ENCODE peak calls at places on chromosomes 1 and 21, in five cellular contexts. Q, L, J, V and P are unnamed samples.
A peak's percentile ranks its signal among the peaks of the same experiment; 100 is the strongest.

GRCh38 chr1:230682882-230683610 is 30.9 kb downstream of the AGT start:
- DNase-seq in J (no peak), L (no peak), Q (no peak), V (no peak), P (no peak)

GRCh38 chr1:151370211-151370911 is 2.1 kb downstream of the SELENBP1 start:
- DNase-seq in V (no peak), Q (peak; percentile 25), L (no peak), J (no peak), P (no peak)

GRCh38 chr1:153985984-153986761 is at the start of gene RAB13:
- DNase-seq in L (no peak), J (peak; percentile 96), V (no peak), Q (peak; percentile 88), P (no peak)

GRCh38 chr1:38962560-38962959 is 20.9 kb upstream of the RHBDL2 start:
- DNase-seq in J (no peak), Q (no peak), L (no peak), V (no peak), P (no peak)

GRCh38 chr1:159211331-159212136 is 6.9 kb downstream of the ACKR1 start:
- DNase-seq in L (peak; percentile 27), Q (peak; percentile 33), V (peak; percentile 24), J (peak; percentile 88), P (no peak)

GRCh38 chr1:20284625-20285024 is 6.0 kb upstream of the VWA5B1 start:
- DNase-seq in Q (no peak), J (no peak), V (no peak), L (no peak), P (no peak)

GRCh38 chr1:41503507-41504125 is 19.1 kb upstream of the EDN2 start:
- DNase-seq in V (no peak), J (peak; percentile 61), L (no peak), Q (no peak), P (no peak)

GRCh38 chr1:36109041-36109679 is 15.9 kb downstream of the COL8A2 start:
- DNase-seq in Q (no peak), L (peak; percentile 65), J (no peak), V (no peak), P (peak; percentile 22)

GRCh38 chr1:23367451-23367790 is 2.2 kb downstream of the ZNF436 start:
- DNase-seq in V (no peak), L (no peak), J (no peak), Q (no peak), P (no peak)

GRCh38 chr21:35231115-35231514 is 182.0 kb upstream of the RUNX1 start:
- DNase-seq in V (no peak), Q (no peak), J (no peak), L (no peak), P (no peak)

GRCh38 chr21:45972716-45973474 is 8.7 kb upstream of the COL6A1 start:
- DNase-seq in V (no peak), J (peak; percentile 80), L (no peak), Q (peak; percentile 87), P (no peak)

GRCh38 chr1:184156521-184157395 is 105.2 kb downstream of the TSEN15 start:
- DNase-seq in J (peak; percentile 72), V (no peak), Q (no peak), L (no peak), P (no peak)

GRCh38 chr1:225652726-225653462 is at the start of gene ENAH:
- DNase-seq in L (peak; percentile 21), J (peak; percentile 91), V (no peak), Q (peak; percentile 87), P (peak; percentile 32)

GRCh38 chr1:153697191-153697872 is 18.8 kb downstream of the NPR1 start:
- DNase-seq in V (no peak), Q (peak; percentile 73), J (peak; percentile 91), L (no peak), P (no peak)

GRCh38 chr21:15007716-15008296 is 57.0 kb downstream of the NRIP1 start:
- DNase-seq in L (no peak), V (no peak), Q (no peak), J (no peak), P (no peak)

GRCh38 chr1:218847966-218848365 is 325.7 kb upstream of the LYPLAL1 start:
- DNase-seq in Q (no peak), J (no peak), L (no peak), V (no peak), P (no peak)

GRCh38 chr1:162854245-162854860 is 6.6 kb downstream of the CCDC190 start:
- DNase-seq in L (peak; percentile 35), V (no peak), Q (peak; percentile 24), J (peak; percentile 81), P (peak; percentile 11)

GRCh38 chr21:46051379-46051770 is 46.5 kb upstream of the COL6A2 start:
- DNase-seq in J (no peak), Q (no peak), V (no peak), L (no peak), P (no peak)

GRCh38 chr1:222045236-222045635 is 303.3 kb upstream of the DUSP10 start:
- DNase-seq in V (no peak), L (no peak), Q (no peak), J (no peak), P (no peak)

GRCh38 chr1:109904105-109904817 is 6.4 kb upstream of the CSF1 start:
- DNase-seq in J (no peak), V (no peak), Q (peak; percentile 30), L (no peak), P (no peak)

GRCh38 chr1:243732627-243733026 is 117.4 kb downstream of the AKT3 start:
- DNase-seq in Q (no peak), J (peak; percentile 65), L (no peak), V (no peak), P (no peak)

GRCh38 chr1:56911098-56911497 is 54.7 kb downstream of the C8B start:
- DNase-seq in V (no peak), L (no peak), J (no peak), Q (no peak), P (no peak)

GRCh38 chr1:26302733-26303405 is 3.6 kb downstream of the UBXN11 start:
- DNase-seq in Q (peak; percentile 46), J (peak; percentile 60), L (no peak), V (no peak), P (no peak)

GRCh38 chr1:113871597-113872113 is at the start of gene PTPN22:
- DNase-seq in V (no peak), Q (peak; percentile 16), J (peak; percentile 42), L (peak; percentile 90), P (peak; percentile 52)

GRCh38 chr1:28456078-28456477 is 49.8 kb upstream of the RCC1 start:
- DNase-seq in Q (no peak), J (no peak), V (no peak), L (no peak), P (no peak)

GRCh38 chr1:69167876-69168275 is 399.8 kb upstream of the LRRC7 start:
- DNase-seq in J (no peak), V (no peak), Q (no peak), L (no peak), P (no peak)

GRCh38 chr1:205046870-205047269 is 3.9 kb downstream of the CNTN2 start:
- DNase-seq in L (no peak), V (no peak), Q (no peak), J (no peak), P (no peak)

GRCh38 chr1:17875882-17876280 is 120.7 kb downstream of the ACTL8 start:
- DNase-seq in Q (no peak), J (peak; percentile 58), L (no peak), V (no peak), P (no peak)

GRCh38 chr1:234638832-234639799 is 29.1 kb upstream of the IRF2BP2 start:
- DNase-seq in J (no peak), V (no peak), L (no peak), Q (no peak), P (no peak)

GRCh38 chr1:7478797-7479499 is 292.1 kb upstream of the VAMP3 start:
- DNase-seq in L (no peak), J (no peak), Q (peak; percentile 50), V (no peak), P (no peak)

GRCh38 chr1:183577897-183578470 is 12.3 kb downstream of the NCF2 start:
- DNase-seq in L (no peak), Q (no peak), J (peak; percentile 23), V (no peak), P (no peak)

GRCh38 chr21:36147891-36148290 is 8.7 kb upstream of the DOP1B start:
- DNase-seq in J (no peak), Q (no peak), L (no peak), V (no peak), P (no peak)

DNA sequence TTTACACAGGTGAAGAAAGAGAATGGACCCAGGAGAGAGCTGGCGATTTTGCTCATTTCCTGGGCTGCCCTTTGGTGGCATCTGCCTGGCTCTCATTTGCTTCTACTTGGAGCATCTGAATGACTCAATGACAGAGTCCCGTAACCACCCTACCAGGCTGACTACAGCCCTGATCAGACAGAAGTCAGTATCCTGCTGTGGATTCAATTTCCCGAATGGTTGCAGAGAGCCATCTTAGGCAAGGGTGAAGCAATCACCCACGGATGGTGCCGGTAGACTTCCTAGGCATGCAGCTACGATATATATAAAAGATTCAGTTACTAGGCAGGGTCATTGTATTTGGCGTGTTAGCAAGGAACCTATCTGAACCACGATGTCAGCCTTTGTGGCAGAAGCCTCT is 10.2 kb downstream of the AJAP1 start:
- DNase-seq in Q (no peak), J (no peak), L (no peak), V (no peak), P (no peak)
- H3K9me3 ChIP-seq in Q (no peaks in the 10 kb centered on the region), J (peaks cover 24% of the 10 kb centered on the region), L (no peaks in the 10 kb centered on the region), V (no peaks in the 10 kb centered on the region), P (no peaks in the 10 kb centered on the region)

DNA sequence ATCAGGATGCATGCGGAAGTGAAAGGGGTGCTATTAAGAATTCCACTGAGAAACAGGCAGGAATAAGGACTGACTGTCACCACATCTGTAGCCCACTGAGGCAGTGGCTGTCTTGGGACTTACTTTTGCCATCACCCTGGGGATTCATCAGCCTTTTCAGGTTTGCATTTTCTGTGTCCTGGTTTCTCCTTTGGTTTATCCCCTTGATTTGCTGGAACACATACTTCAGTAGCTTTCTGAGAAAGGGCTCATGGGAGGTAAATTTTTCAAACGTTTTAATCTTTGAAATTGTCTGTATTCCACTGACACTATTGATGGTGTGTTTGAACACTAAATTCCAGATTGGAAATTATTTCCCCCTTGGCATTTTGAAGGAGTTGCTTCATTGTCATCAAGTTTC is 80.2 kb upstream of the ACTRT2 start:
- DNase-seq in Q (no peak), J (no peak), V (no peak), L (no peak), P (no peak)
- H3K9me3 ChIP-seq in Q (no peaks in the 10 kb centered on the region), J (peaks cover 84% of the 10 kb centered on the region), V (peaks cover 8% of the 10 kb centered on the region), L (no peaks in the 10 kb centered on the region), P (no peaks in the 10 kb centered on the region)

GRCh38 chr1:227532019-227532619 is 31.2 kb upstream of the ZNF678 start:
- DNase-seq in L (no peak), V (no peak), Q (no peak), J (no peak), P (no peak)
- H3K9me3 ChIP-seq in L (no peaks in the 10 kb centered on the region), V (peaks cover 56% of the 10 kb centered on the region), Q (peaks cover 91% of the 10 kb centered on the region), J (peaks cover 78% of the 10 kb centered on the region), P (peaks cover 4% of the 10 kb centered on the region)

GRCh38 chr1:9429369-9429766 is 109.9 kb upstream of the SLC25A33 start:
- DNase-seq in Q (no peak), L (no peak), V (no peak), J (no peak), P (no peak)

GRCh38 chr1:9427388-9427787 is 111.9 kb upstream of the SLC25A33 start:
- DNase-seq in V (no peak), J (no peak), L (no peak), Q (no peak), P (no peak)

GRCh38 chr1:9426291-9426711 is 113.0 kb upstream of the SLC25A33 start:
- DNase-seq in V (no peak), J (no peak), Q (no peak), L (peak; percentile 92), P (peak; percentile 77)

GRCh38 chr1:9425859-9426258 is 113.4 kb upstream of the SLC25A33 start:
- DNase-seq in J (no peak), L (no peak), Q (no peak), V (no peak), P (no peak)

GRCh38 chr1:9428601-9429368 is 110.5 kb upstream of the SLC25A33 start:
- DNase-seq in Q (peak; percentile 98), V (peak; percentile 99), J (peak; percentile 100), L (peak; percentile 99), P (peak; percentile 97)
- H3K9me3 ChIP-seq in Q (no peaks in the 10 kb centered on the region), V (no peaks in the 10 kb centered on the region), J (no peaks in the 10 kb centered on the region), L (no peaks in the 10 kb centered on the region), P (no peaks in the 10 kb centered on the region)